ENCODE peak calls at places on chromosomes 11 and 22, in eight cellular contexts. C is CD8-positive, alpha-beta memory T cell; A is WERI-Rb-1; V is effector memory CD4-positive, alpha-beta T cell; S is fibroblast of pulmonary artery; E is PC-3; R is cardiac muscle cell; T is skeletal muscle cell. U is an unnamed sample.
A peak's percentile ranks its signal among the peaks of the same experiment; 100 is the strongest.

GRCh38 chr11:133082453-133082781 is 449.9 kb downstream of the OPCML start:
- DNase-seq in C (no peak), A (peak; percentile 67), V (no peak), S (peak; percentile 6), E (no peak), R (no peak), T (no peak), U (no peak)

GRCh38 chr11:73383249-73384126 is 7.3 kb downstream of the RELT start:
- DNase-seq in C (no peak), A (no peak), V (no peak), S (peak; percentile 52), E (no peak), R (no peak), T (no peak), U (no peak)

GRCh38 chr11:19607656-19608360 is 104.8 kb upstream of the NAV2 start:
- DNase-seq in C (no peak), A (no peak), V (no peak), S (peak; percentile 30), E (no peak), R (no peak), T (no peak), U (no peak)

GRCh38 chr11:110337570-110338193 is 41.3 kb upstream of the RDX start:
- DNase-seq in C (no peak), A (no peak), V (no peak), S (peak; percentile 40), E (peak; percentile 87), R (no peak), T (no peak), U (peak; percentile 16)

GRCh38 chr11:45339754-45340519 is 53.8 kb upstream of the SYT13 start:
- DNase-seq in C (peak; percentile 90), A (peak; percentile 98), V (peak; percentile 77), S (peak; percentile 90), E (peak; percentile 87), R (peak; percentile 97), T (peak; percentile 43), U (peak; percentile 91)

GRCh38 chr11:123653997-123654565 is 343 bp downstream of the SCN3B start:
- DNase-seq in C (no peak), A (no peak), V (no peak), S (peak; percentile 46), E (peak; percentile 16), R (peak; percentile 85), T (no peak), U (peak; percentile 54)

GRCh38 chr11:17735823-17736772 is 1.5 kb downstream of the KCNC1 start:
- DNase-seq in C (no peak), A (peak; percentile 55), V (no peak), S (no peak), E (no peak), R (no peak), T (no peak), U (no peak)

GRCh38 chr11:61959026-61959608 is 8.3 kb downstream of the FTH1 start:
- DNase-seq in C (no peak), A (no peak), V (no peak), S (no peak), E (peak; percentile 58), R (no peak), T (no peak), U (no peak)

GRCh38 chr11:118612378-118612777 is 5.0 kb downstream of the PHLDB1 start:
- DNase-seq in C (no peak), A (no peak), V (no peak), S (peak; percentile 90), E (no peak), R (no peak), T (no peak), U (no peak)

GRCh38 chr11:11519184-11519583 is 102.6 kb downstream of the GALNT18 start:
- DNase-seq in C (no peak), A (no peak), V (no peak), S (no peak), E (no peak), R (no peak), T (no peak), U (no peak)

GRCh38 chr11:120581317-120581716 is 69.8 kb downstream of the GRIK4 start:
- DNase-seq in C (no peak), A (no peak), V (no peak), S (no peak), E (no peak), R (no peak), T (no peak), U (no peak)

GRCh38 chr22:43159484-43160178 is 8.3 kb downstream of the TSPO start:
- DNase-seq in C (no peak), A (peak; percentile 30), V (no peak), S (peak; percentile 20), E (no peak), R (no peak), T (no peak), U (peak; percentile 71)

GRCh38 chr11:62882811-62883496 is 2.3 kb downstream of the SLC3A2 start:
- DNase-seq in C (no peak), A (no peak), V (no peak), S (no peak), E (no peak), R (no peak), T (no peak), U (no peak)

GRCh38 chr22:35152316-35152715 is 86.4 kb downstream of the ISX start:
- DNase-seq in C (no peak), A (no peak), V (no peak), S (no peak), E (no peak), R (no peak), T (no peak), U (no peak)

GRCh38 chr11:118004543-118005223 is 18.5 kb downstream of the IL10RA start:
- DNase-seq in C (no peak), A (no peak), V (no peak), S (no peak), E (no peak), R (no peak), T (no peak), U (no peak)

GRCh38 chr11:26227311-26227710 is 104.6 kb upstream of the ANO3 start:
- DNase-seq in C (no peak), A (no peak), V (no peak), S (peak; percentile 94), E (peak; percentile 81), R (peak; percentile 2), T (peak; percentile 73), U (peak; percentile 49)

GRCh38 chr11:134949121-134949591 is 537.1 kb upstream of the B3GAT1 start:
- DNase-seq in C (no peak), A (no peak), V (no peak), S (peak; percentile 86), E (peak; percentile 66), R (no peak), T (peak; percentile 66), U (peak; percentile 70)

GRCh38 chr22:39215430-39216142 is 29.2 kb downstream of the PDGFB start:
- DNase-seq in C (peak; percentile 11), A (peak; percentile 27), V (no peak), S (no peak), E (no peak), R (no peak), T (no peak), U (no peak)

GRCh38 chr22:37485006-37485713 is 1.0 kb downstream of the MFNG start:
- DNase-seq in C (peak; percentile 39), A (peak; percentile 30), V (peak; percentile 34), S (no peak), E (no peak), R (no peak), T (no peak), U (no peak)

DNA sequence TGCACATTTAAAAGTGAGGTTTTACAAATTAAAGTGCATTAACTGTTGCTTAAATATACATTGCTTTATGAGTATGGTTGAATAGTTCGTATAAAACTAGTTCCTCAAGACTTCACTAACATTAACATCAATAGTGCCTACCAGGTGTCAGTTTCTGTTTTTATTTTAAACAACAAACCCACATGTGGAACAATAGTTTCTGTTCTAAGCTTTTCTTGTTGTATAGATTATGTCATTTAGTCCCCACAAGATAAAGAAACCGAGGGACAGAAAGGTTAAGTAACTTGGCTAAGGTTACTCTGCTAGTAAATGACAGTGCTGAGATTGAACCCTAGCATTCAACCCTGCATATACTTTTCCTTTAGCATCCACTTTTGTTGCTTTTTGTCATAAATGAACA is 41.4 kb upstream of the ST14 start:
- DNase-seq in C (no peak), A (no peak), V (no peak), S (no peak), E (no peak), R (no peak), T (no peak), U (no peak)
- H3K4me3 ChIP-seq in C (no peak overlapping the region), A (no peak overlapping the region), V (no peak overlapping the region), S (no peak overlapping the region), E (no peak overlapping the region), R (no peak overlapping the region), T (no peak overlapping the region), U (no peak overlapping the region)

DNA sequence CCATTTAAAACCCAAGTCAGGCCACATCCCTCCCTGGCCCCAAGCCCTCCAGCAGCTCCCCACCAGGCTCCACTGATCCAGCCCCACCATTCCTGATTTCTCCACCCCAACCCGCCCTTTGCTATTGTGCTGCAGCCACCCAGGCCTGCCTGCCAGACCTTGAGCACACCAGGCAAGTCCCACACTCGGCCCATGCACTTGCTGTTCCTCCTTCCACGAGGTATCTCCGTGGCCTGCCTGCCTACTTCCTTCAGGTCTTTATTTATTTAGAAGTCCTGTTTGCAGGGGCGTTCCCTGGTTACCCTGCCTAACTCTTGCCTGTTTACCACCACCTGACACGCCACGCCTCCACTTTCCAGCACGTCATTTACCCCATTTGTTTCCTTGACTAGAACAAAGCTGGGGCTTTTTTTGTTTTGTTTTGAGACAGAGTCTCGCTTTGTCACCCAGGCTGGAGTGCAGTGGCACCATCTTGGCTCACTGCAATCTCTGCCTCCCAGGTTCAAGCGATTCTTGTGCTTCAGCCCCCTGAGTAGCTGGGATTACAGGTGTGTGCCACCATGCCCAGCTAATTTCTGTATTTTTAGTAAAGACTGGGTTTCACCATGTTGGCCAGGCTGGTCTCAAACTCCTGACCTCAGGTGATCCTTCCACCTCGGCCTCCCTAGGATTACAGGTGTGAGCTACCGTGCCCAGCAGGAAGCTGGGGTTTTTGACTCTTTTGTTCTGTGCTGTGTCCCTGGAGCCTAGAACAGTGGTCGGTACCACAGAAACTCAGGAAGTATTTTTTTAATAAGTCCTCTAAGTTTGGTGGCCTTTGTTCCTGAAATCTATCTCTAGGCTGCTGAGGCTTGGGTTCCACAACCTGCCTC is 6.7 kb downstream of the CENPM start:
- DNase-seq in C (peak; percentile 94), A (no peak), V (peak; percentile 96), S (no peak), E (no peak), R (no peak), T (no peak), U (no peak)
- H3K4me3 ChIP-seq in C (peak overlapping the region; percentile 56), A (no peak overlapping the region), V (peak overlapping the region; percentile 4), S (no peak overlapping the region), E (no peak overlapping the region), R (no peak overlapping the region), T (no peak overlapping the region), U (no peak overlapping the region)

DNA sequence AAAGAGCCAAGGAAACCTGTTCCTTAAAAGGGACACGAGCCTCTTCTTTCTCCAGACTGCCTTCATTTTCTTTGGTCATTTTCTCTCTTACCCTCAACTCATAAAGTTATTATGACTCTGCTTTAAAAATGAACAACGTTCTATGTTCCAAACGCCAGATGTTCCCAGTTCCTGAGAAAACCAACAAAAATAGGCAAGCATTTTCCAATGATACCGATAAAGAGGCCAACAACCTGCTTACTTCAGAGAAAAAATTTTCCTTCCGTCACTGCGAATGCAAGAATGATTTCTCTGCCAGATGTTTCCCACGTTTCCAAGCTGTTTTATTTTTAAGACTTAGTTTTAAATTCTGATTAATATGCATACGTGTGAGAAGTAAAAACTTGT is 315 bp upstream of the TRPC6 start:
- DNase-seq in C (no peak), A (no peak), V (no peak), S (no peak), E (no peak), R (no peak), T (no peak), U (no peak)
- H3K4me3 ChIP-seq in C (no peak overlapping the region), A (no peak overlapping the region), V (no peak overlapping the region), S (no peak overlapping the region), E (no peak overlapping the region), R (peak overlapping the region; percentile 38), T (peak overlapping the region; percentile 33), U (no peak overlapping the region)

GRCh38 chr22:49632199-49633009 is 195.3 kb downstream of the BRD1 start:
- DNase-seq in C (no peak), A (peak; percentile 80), V (no peak), S (peak; percentile 62), E (peak; percentile 73), R (peak; percentile 83), T (peak; percentile 4), U (peak; percentile 68)
- H3K4me3 ChIP-seq in C (no peak overlapping the region), A (peak overlapping the region; percentile 40), V (no peak overlapping the region), S (peak overlapping the region; percentile 40), E (peak overlapping the region; percentile 67), R (peak overlapping the region; percentile 5), T (peak overlapping the region; percentile 31), U (no peak overlapping the region)